ENCODE peak calls at places on chromosomes 5 and 9, in seven cellular contexts. One of them, this sample, is unnamed.

GRCh38 chr5:55218966-55219365 is 8.1 kb downstream of the MCIDAS start:
- DNase-seq in tibial nerve: no peak
- DNase-seq in endothelial cell: no peak
- DNase-seq in fibroblast of lung: no peak
- DNase-seq in putamen: no peak
- DNase-seq in T-cell: no peak
- DNase-seq in COR-L47: peak
- DNase-seq in this sample: peak

GRCh38 chr5:173988554-173989431 is at the start of gene C5orf47:
- DNase-seq in fibroblast of lung: no peak
- DNase-seq in COR-L47: no peak
- DNase-seq in putamen: no peak
- DNase-seq in endothelial cell: no peak
- DNase-seq in tibial nerve: no peak
- DNase-seq in T-cell: no peak
- DNase-seq in this sample: no peak

GRCh38 chr5:146291421-146292074 is 47.1 kb upstream of the POU4F3 start:
- DNase-seq in putamen: no peak
- DNase-seq in COR-L47: peak
- DNase-seq in tibial nerve: no peak
- DNase-seq in endothelial cell: peak
- DNase-seq in T-cell: no peak
- DNase-seq in fibroblast of lung: peak
- DNase-seq in this sample: peak

GRCh38 chr9:124077915-124078572 is 66.5 kb downstream of the LHX2 start:
- DNase-seq in putamen: no peak
- DNase-seq in endothelial cell: no peak
- DNase-seq in fibroblast of lung: peak
- DNase-seq in T-cell: no peak
- DNase-seq in tibial nerve: no peak
- DNase-seq in COR-L47: no peak
- DNase-seq in this sample: peak

GRCh38 chr9:131758972-131759647 is 19.2 kb upstream of the RAPGEF1 start:
- DNase-seq in putamen: no peak
- DNase-seq in T-cell: no peak
- DNase-seq in fibroblast of lung: peak
- DNase-seq in endothelial cell: no peak
- DNase-seq in tibial nerve: no peak
- DNase-seq in COR-L47: peak
- DNase-seq in this sample: no peak

GRCh38 chr5:176365663-176366574 is 632 bp downstream of the ARL10 start:
- DNase-seq in T-cell: no peak
- DNase-seq in endothelial cell: peak
- DNase-seq in tibial nerve: no peak
- DNase-seq in fibroblast of lung: peak
- DNase-seq in COR-L47: no peak
- DNase-seq in putamen: peak
- DNase-seq in this sample: peak

GRCh38 chr5:172486451-172486850 is 32.1 kb upstream of the SH3PXD2B start:
- DNase-seq in endothelial cell: no peak
- DNase-seq in COR-L47: no peak
- DNase-seq in putamen: no peak
- DNase-seq in T-cell: no peak
- DNase-seq in tibial nerve: no peak
- DNase-seq in fibroblast of lung: no peak
- DNase-seq in this sample: no peak

GRCh38 chr9:69759478-69760277 is at the start of gene PTAR1:
- DNase-seq in endothelial cell: peak
- DNase-seq in COR-L47: peak
- DNase-seq in tibial nerve: peak
- DNase-seq in T-cell: peak
- DNase-seq in putamen: peak
- DNase-seq in fibroblast of lung: peak
- DNase-seq in this sample: peak

GRCh38 chr5:17327048-17327447 is 109.6 kb downstream of the BASP1 start:
- DNase-seq in fibroblast of lung: no peak
- DNase-seq in endothelial cell: no peak
- DNase-seq in putamen: no peak
- DNase-seq in COR-L47: no peak
- DNase-seq in T-cell: no peak
- DNase-seq in tibial nerve: no peak
- DNase-seq in this sample: no peak

GRCh38 chr5:173327948-173328895 is at the start of gene STC2:
- DNase-seq in COR-L47: peak
- DNase-seq in endothelial cell: peak
- DNase-seq in fibroblast of lung: peak
- DNase-seq in putamen: no peak
- DNase-seq in tibial nerve: no peak
- DNase-seq in T-cell: no peak
- DNase-seq in this sample: peak

GRCh38 chr5:140734354-140734753 is 34.1 kb downstream of the ZMAT2 start:
- DNase-seq in putamen: no peak
- DNase-seq in T-cell: no peak
- DNase-seq in COR-L47: no peak
- DNase-seq in tibial nerve: no peak
- DNase-seq in fibroblast of lung: no peak
- DNase-seq in endothelial cell: no peak
- DNase-seq in this sample: peak

GRCh38 chr9:22165144-22165543 is 156.0 kb upstream of the CDKN2B start:
- DNase-seq in endothelial cell: no peak
- DNase-seq in tibial nerve: no peak
- DNase-seq in fibroblast of lung: peak
- DNase-seq in putamen: no peak
- DNase-seq in COR-L47: no peak
- DNase-seq in T-cell: no peak
- DNase-seq in this sample: no peak